ENCODE peak calls at places on chromosomes 3 and 15, in nine cellular contexts. F, T, Z, Y, S, M, N, V and J are unnamed samples.

GRCh38 chr3:131543714-131544113 is 40.9 kb upstream of the MRPL3 start:
- DNase-seq in F (no peak), T (no peak), Z (no peak), Y (no peak), S (no peak), M (peak; percentile 70), N (no peak), V (peak; percentile 31), J (no peak)

GRCh38 chr3:178131801-178132200 is 404.4 kb upstream of the KCNMB2 start:
- DNase-seq in F (no peak), T (no peak), Z (no peak), Y (no peak), S (no peak), M (no peak), N (no peak), V (no peak), J (no peak)

GRCh38 chr3:111252795-111253194 is 181.2 kb downstream of the NECTIN3 start:
- DNase-seq in F (no peak), T (no peak), Z (no peak), Y (no peak), S (no peak), M (peak; percentile 13), N (no peak), V (peak; percentile 31), J (no peak)

GRCh38 chr3:197031315-197032285 is 2.0 kb upstream of the MELTF start:
- DNase-seq in F (no peak), T (no peak), Z (no peak), Y (no peak), S (no peak), M (peak; percentile 100), N (peak; percentile 95), V (no peak), J (no peak)

GRCh38 chr3:105040026-105040622 is 326.6 kb upstream of the ALCAM start:
- DNase-seq in F (no peak), T (no peak), Z (no peak), Y (peak; percentile 19), S (no peak), M (no peak), N (no peak), V (no peak), J (no peak)

GRCh38 chr15:58715266-58715917 is 34.1 kb downstream of the ADAM10 start:
- DNase-seq in F (no peak), T (no peak), Z (no peak), Y (no peak), S (no peak), M (no peak), N (no peak), V (no peak), J (no peak)

GRCh38 chr15:80331886-80332406 is 72.2 kb upstream of the ARNT2 start:
- DNase-seq in F (no peak), T (no peak), Z (no peak), Y (no peak), S (no peak), M (no peak), N (no peak), V (no peak), J (no peak)

GRCh38 chr3:37290551-37290950 is 116.2 kb upstream of the LRRFIP2 start:
- DNase-seq in F (no peak), T (no peak), Z (peak; percentile 29), Y (no peak), S (no peak), M (no peak), N (no peak), V (no peak), J (no peak)

GRCh38 chr3:64426551-64426950 is 201.3 kb upstream of the PRICKLE2 start:
- DNase-seq in F (no peak), T (no peak), Z (no peak), Y (no peak), S (no peak), M (no peak), N (no peak), V (no peak), J (no peak)